ENCODE peak calls at places on chromosome 15, in six cellular contexts. O is stomach; C is cardiac muscle cell; E is stimulated activated CD4-positive, alpha-beta T cell treated with anti-CD3 and anti-CD28 coated beads, TNF-alpha, amount 100 ng/mL, for 48 hours; Y is dorsolateral prefrontal cortex; F is transverse colon. W is an unnamed sample.

GRCh38 chr15:43169888-43170287 is 15.3 kb upstream of the CCNDBP1 start:
- DNase-seq in C (no peak), F (no peak), E (no peak), Y (no peak), O (no peak), W (no peak)

GRCh38 chr15:91196768-91197167 is 96.7 kb downstream of the SV2B start:
- DNase-seq in C (no peak), Y (no peak), E (no peak), O (no peak), F (no peak), W (no peak)

GRCh38 chr15:63587527-63587926 is 9.7 kb upstream of the FBXL22 start:
- DNase-seq in F (no peak), E (no peak), C (no peak), Y (no peak), O (no peak), W (no peak)

GRCh38 chr15:42097018-42097417 is 2.7 kb upstream of the PLA2G4D start:
- DNase-seq in F (no peak), O (no peak), E (no peak), C (no peak), Y (no peak), W (no peak)

GRCh38 chr15:56760186-56760585 is 26.9 kb upstream of the ZNF280D start:
- DNase-seq in O (no peak), Y (no peak), F (no peak), C (no peak), E (no peak), W (peak; percentile 61)

GRCh38 chr15:101445562-101446526 is 43.7 kb downstream of the PCSK6 start:
- DNase-seq in E (no peak), Y (no peak), F (no peak), O (peak; percentile 26), C (no peak), W (no peak)

GRCh38 chr15:36953346-36953745 is 147.0 kb downstream of the MEIS2 start:
- DNase-seq in C (no peak), F (no peak), E (no peak), Y (no peak), O (no peak), W (no peak)

GRCh38 chr15:77036537-77037474 is 34.1 kb downstream of the TSPAN3 start:
- DNase-seq in O (peak; percentile 24), C (no peak), Y (no peak), F (peak; percentile 9), E (no peak), W (no peak)

GRCh38 chr15:88680241-88680910 is 41.6 kb downstream of the ISG20 start:
- DNase-seq in O (no peak), C (no peak), E (no peak), Y (no peak), F (no peak), W (no peak)

GRCh38 chr15:89627256-89627970 is 27.9 kb downstream of the KIF7 start:
- DNase-seq in O (no peak), Y (no peak), E (no peak), F (no peak), C (no peak), W (no peak)

GRCh38 chr15:33083232-33084006 is 111.1 kb downstream of the FMN1 start:
- DNase-seq in E (no peak), C (no peak), O (no peak), Y (no peak), F (no peak), W (no peak)

GRCh38 chr15:92656089-92656488 is 514 bp upstream of the FAM174B start:
- DNase-seq in F (no peak), E (no peak), C (no peak), O (no peak), Y (no peak), W (no peak)

GRCh38 chr15:74768771-74769342 is 13.0 kb upstream of the CSK start:
- DNase-seq in F (peak; percentile 66), Y (peak; percentile 62), O (peak; percentile 75), E (no peak), C (peak; percentile 79), W (no peak)

GRCh38 chr15:68583936-68584703 is 5.3 kb downstream of the CORO2B start:
- DNase-seq in F (no peak), Y (no peak), C (no peak), E (no peak), O (no peak), W (no peak)

GRCh38 chr15:45185903-45186770 is 1.6 kb downstream of the SHF start:
- DNase-seq in O (no peak), Y (no peak), E (no peak), F (no peak), C (no peak), W (no peak)

GRCh38 chr15:64749999-64750657 is 25.3 kb downstream of the RBPMS2 start:
- DNase-seq in E (no peak), C (peak; percentile 59), O (no peak), F (no peak), Y (no peak), W (no peak)

GRCh38 chr15:38846351-38846750 is 281.7 kb upstream of the RASGRP1 start:
- DNase-seq in F (no peak), O (no peak), C (no peak), E (no peak), Y (no peak), W (no peak)

GRCh38 chr15:101145362-101145761 is 106.5 kb downstream of the CHSY1 start:
- DNase-seq in Y (no peak), E (no peak), C (no peak), O (no peak), F (no peak), W (no peak)

GRCh38 chr15:88843334-88843733 is 40.1 kb downstream of the ACAN start:
- DNase-seq in F (no peak), O (no peak), C (no peak), Y (no peak), E (no peak), W (no peak)

GRCh38 chr15:64699767-64700388 is 75.5 kb downstream of the RBPMS2 start:
- DNase-seq in E (no peak), O (peak; percentile 30), C (peak; percentile 93), Y (no peak), F (no peak), W (no peak)

GRCh38 chr15:42691308-42691707 is 45.6 kb downstream of the CDAN1 start:
- DNase-seq in C (no peak), F (no peak), Y (no peak), E (no peak), O (no peak), W (no peak)

GRCh38 chr15:25245801-25246622 is 192.8 kb downstream of the UBE3A start:
- DNase-seq in F (peak; percentile 4), Y (peak; percentile 1), C (no peak), E (no peak), O (no peak), W (no peak)

GRCh38 chr15:40105517-40106202 is 3.0 kb downstream of the BMF start:
- DNase-seq in C (no peak), F (no peak), E (no peak), O (no peak), Y (no peak), W (no peak)

GRCh38 chr15:31805090-31805662 is 225.1 kb upstream of the CHRNA7 start:
- DNase-seq in Y (no peak), E (no peak), C (no peak), F (no peak), O (no peak), W (no peak)

GRCh38 chr15:42102646-42103235 is 8.4 kb upstream of the PLA2G4D start:
- DNase-seq in Y (no peak), F (no peak), O (no peak), E (no peak), C (no peak), W (peak; percentile 11)

GRCh38 chr15:67809441-67809840 is 15.9 kb upstream of the SKOR1 start:
- DNase-seq in Y (no peak), C (no peak), O (no peak), F (no peak), E (no peak), W (no peak)

GRCh38 chr15:74822233-74822632 is 4.2 kb upstream of the CPLX3 start:
- DNase-seq in E (no peak), F (no peak), Y (no peak), C (no peak), O (no peak), W (no peak)

GRCh38 chr15:44468713-44469385 is 41.4 kb downstream of the CTDSPL2 start:
- DNase-seq in O (no peak), F (no peak), E (no peak), C (no peak), Y (no peak), W (peak; percentile 18)

GRCh38 chr15:85543741-85544155 is 163.3 kb downstream of the AKAP13 start:
- DNase-seq in C (no peak), F (peak; percentile 89), O (peak; percentile 86), Y (peak; percentile 13), E (no peak), W (no peak)

GRCh38 chr15:31263751-31264533 is 62.7 kb upstream of the KLF13 start:
- DNase-seq in E (peak; percentile 41), Y (peak; percentile 20), O (peak; percentile 89), C (no peak), F (peak; percentile 91), W (no peak)

GRCh38 chr15:71648095-71648494 is 162.3 kb upstream of the NR2E3 start:
- DNase-seq in C (no peak), O (no peak), E (no peak), Y (no peak), F (no peak), W (no peak)

GRCh38 chr15:87354661-87355410 is 901.7 kb downstream of the NTRK3 start:
- DNase-seq in Y (no peak), C (no peak), F (no peak), E (no peak), O (no peak), W (peak; percentile 52)

GRCh38 chr15:82651708-82652107 is 4.5 kb upstream of the CPEB1 start:
- DNase-seq in F (no peak), Y (no peak), C (no peak), E (no peak), O (no peak), W (no peak)

GRCh38 chr15:64146885-64147681 is 4.4 kb upstream of the SNX22 start:
- DNase-seq in C (peak; percentile 39), Y (no peak), O (no peak), E (no peak), F (no peak), W (no peak)

GRCh38 chr15:70522323-70522966 is 240.9 kb downstream of the UACA start:
- DNase-seq in Y (no peak), C (no peak), E (no peak), F (no peak), O (peak; percentile 13), W (no peak)

GRCh38 chr15:50137330-50137761 is 18.3 kb upstream of the ATP8B4 start:
- DNase-seq in Y (no peak), E (peak; percentile 27), O (no peak), F (no peak), C (no peak), W (peak; percentile 86)

GRCh38 chr15:90648137-90649070 is 68.7 kb upstream of the BLM start:
- DNase-seq in C (peak; percentile 81), E (peak; percentile 43), Y (peak; percentile 41), O (peak; percentile 68), F (peak; percentile 67), W (no peak)

W was measured in AG09309.